ENCODE peak calls at places on chromosomes 4 and X, in six cellular contexts. G is GM23248; D is RWPE1; N is CD4-positive, alpha-beta T cell; O is progenitor cell of endocrine pancreas; T is iris pigment epithelial cell. J is an unnamed sample.

GRCh38 chr4:66564901-66565648 is 894.8 kb upstream of the EPHA5 start:
- DNase-seq in O (no peak), D (no peak), G (peak), N (no peak), T (peak), J (no peak)

GRCh38 chr4:56655627-56656345 is 25.3 kb downstream of the HOPX start:
- DNase-seq in G (peak), N (peak), T (no peak), D (peak), O (peak), J (no peak)

GRCh38 chrX:24828147-24828546 is 134.4 kb downstream of the POLA1 start:
- DNase-seq in T (no peak), N (no peak), D (no peak), O (no peak), G (no peak), J (no peak)

GRCh38 chr4:1843852-1844251 is 12.1 kb downstream of the LETM1 start:
- DNase-seq in N (no peak), O (no peak), G (peak), D (no peak), T (peak), J (peak)

GRCh38 chrX:43562372-43562771 is 93.7 kb upstream of the MAOA start:
- DNase-seq in G (no peak), D (no peak), T (peak), N (no peak), O (no peak), J (no peak)

GRCh38 chr4:6848717-6849305 is 60.8 kb upstream of the TBC1D14 start:
- DNase-seq in O (no peak), T (peak), D (no peak), N (no peak), G (no peak), J (no peak)

GRCh38 chr4:1014395-1015167 is 3.2 kb downstream of the FGFRL1 start:
- DNase-seq in D (no peak), N (no peak), T (no peak), O (no peak), G (no peak), J (no peak)

GRCh38 chrX:153526801-153527599 is 9.6 kb downstream of the ATP2B3 start:
- DNase-seq in T (no peak), N (no peak), G (no peak), O (no peak), D (no peak), J (no peak)

GRCh38 chr4:176789955-176790354 is 2.8 kb downstream of the VEGFC start:
- DNase-seq in T (peak), O (no peak), G (peak), N (no peak), D (peak), J (no peak)

GRCh38 chr4:102438873-102439614 is 62.1 kb upstream of the NFKB1 start:
- DNase-seq in T (peak), N (no peak), O (no peak), G (peak), D (peak), J (no peak)

GRCh38 chr4:73692284-73692683 is 48.1 kb upstream of the CXCL8 start:
- DNase-seq in O (no peak), G (peak), T (peak), D (no peak), N (no peak), J (no peak)

GRCh38 chr4:151865327-151865726 is 104.5 kb upstream of the GATB start:
- DNase-seq in D (no peak), O (no peak), G (peak), T (no peak), N (no peak), J (peak)

GRCh38 chr4:152277333-152277732 is 258.6 kb downstream of the FBXW7 start:
- DNase-seq in T (no peak), G (no peak), O (no peak), N (no peak), D (no peak), J (no peak)

GRCh38 chr4:2246384-2247127 is 4.6 kb upstream of the HAUS3 start:
- DNase-seq in T (no peak), D (no peak), O (no peak), N (no peak), G (no peak), J (peak)

GRCh38 chrX:84064164-84064563 is 123.8 kb downstream of the RPS6KA6 start:
- DNase-seq in N (no peak), G (peak), D (no peak), O (no peak), T (peak), J (no peak)

GRCh38 chr4:98577956-98578355 is 80.5 kb downstream of the TSPAN5 start:
- DNase-seq in T (no peak), O (no peak), G (no peak), D (no peak), N (no peak), J (no peak)

GRCh38 chr4:1216869-1217294 is 32.0 kb downstream of the CTBP1 start:
- DNase-seq in G (no peak), D (no peak), N (peak), T (no peak), O (no peak), J (no peak)

GRCh38 chr4:29983890-29984289 is 736.3 kb upstream of the PCDH7 start:
- DNase-seq in N (no peak), D (no peak), T (no peak), G (no peak), O (no peak), J (no peak)

GRCh38 chr4:17468638-17469221 is 43.2 kb downstream of the QDPR start:
- DNase-seq in N (no peak), O (no peak), D (no peak), T (peak), G (peak), J (no peak)

GRCh38 chrX:39556056-39556455 is 541.7 kb downstream of the BCOR start:
- DNase-seq in T (no peak), N (no peak), G (no peak), O (no peak), D (no peak), J (no peak)

GRCh38 chr4:183098080-183098722 is 856 bp upstream of the WWC2 start:
- DNase-seq in O (peak), T (peak), G (peak), D (peak), N (peak), J (peak)

GRCh38 chr4:114384629-114385028 is 214.0 kb upstream of the UGT8 start:
- DNase-seq in D (no peak), O (no peak), G (peak), T (peak), N (no peak), J (no peak)

GRCh38 chr4:120557372-120557771 is 365.2 kb downstream of the PRDM5 start:
- DNase-seq in G (peak), N (no peak), T (peak), O (no peak), D (no peak), J (no peak)

GRCh38 chr4:188930822-188931221 is 791.6 kb downstream of the TRIML1 start:
- DNase-seq in G (no peak), N (no peak), D (no peak), O (no peak), T (no peak), J (no peak)

GRCh38 chr4:91471280-91471679 is 832.5 kb upstream of the GRID2 start:
- DNase-seq in N (no peak), O (no peak), D (no peak), T (no peak), G (no peak), J (no peak)

GRCh38 chr4:106312997-106313522 is 2.9 kb downstream of the TBCK start:
- DNase-seq in O (no peak), T (no peak), N (no peak), G (no peak), D (no peak), J (no peak)

GRCh38 chr4:69881173-69881773 is 21.3 kb upstream of the SULT1E1 start:
- DNase-seq in O (no peak), N (no peak), T (peak), D (peak), G (peak), J (no peak)

GRCh38 chrX:46903458-46904242 is 8.6 kb upstream of the JADE3 start:
- DNase-seq in T (peak), D (peak), N (peak), O (peak), G (peak), J (peak)

GRCh38 chrX:31057691-31058090 is 14.2 kb downstream of the FTHL17 start:
- DNase-seq in G (no peak), D (no peak), O (no peak), N (no peak), T (no peak), J (no peak)

GRCh38 chr4:101600287-101600686 is 190.2 kb upstream of the BANK1 start:
- DNase-seq in O (no peak), N (no peak), D (no peak), G (no peak), T (peak), J (no peak)

GRCh38 chrX:118350715-118351114 is 4.8 kb downstream of the WDR44 start:
- DNase-seq in G (no peak), T (no peak), D (no peak), O (no peak), N (no peak), J (no peak)

GRCh38 chr4:10856271-10856670 is 171.7 kb upstream of the CLNK start:
- DNase-seq in N (no peak), O (no peak), D (no peak), T (no peak), G (no peak), J (no peak)

GRCh38 chrX:112819013-112819635 is 21.5 kb downstream of the AMOT start:
- DNase-seq in T (peak), D (no peak), O (no peak), N (no peak), G (peak), J (no peak)

GRCh38 chr4:66571145-66571544 is 900.9 kb upstream of the EPHA5 start:
- DNase-seq in T (no peak), O (no peak), G (no peak), N (no peak), D (no peak), J (no peak)

GRCh38 chr4:118076958-118077766 is 42.9 kb downstream of the NDST3 start:
- DNase-seq in G (peak), D (no peak), O (no peak), N (no peak), T (peak), J (peak)

J was measured in Right ventricle myocardium inferior.